ENCODE peak calls at places on chromosomes 12 and 14, in four cellular contexts. One of them, this sample, is unnamed. For H3K4me1, the result is how much of the 10 kb centered on the place peaks cover.

GRCh38 chr12:53975019-53975815 is 463 bp upstream of the HOTAIR start:
- DNase-seq in uterus: no peak
- DNase-seq in cardiac muscle cell: no peak
- DNase-seq in endothelial cell of umbilical vein: no peak
- DNase-seq in this sample: no peak

GRCh38 chr12:6563448-6564050 is 4.5 kb downstream of the NOP2 start:
- DNase-seq in uterus: peak
- DNase-seq in cardiac muscle cell: peak
- DNase-seq in endothelial cell of umbilical vein: peak
- DNase-seq in this sample: peak

GRCh38 chr14:22113401-22113800 is 439.8 kb upstream of the OR4E1 start:
- DNase-seq in uterus: no peak
- DNase-seq in cardiac muscle cell: no peak
- DNase-seq in endothelial cell of umbilical vein: no peak
- DNase-seq in this sample: no peak

GRCh38 chr14:65486856-65487255 is 74.3 kb downstream of the FUT8 start:
- DNase-seq in uterus: no peak
- DNase-seq in cardiac muscle cell: no peak
- DNase-seq in endothelial cell of umbilical vein: no peak
- DNase-seq in this sample: no peak

GRCh38 chr12:31715283-31715825 is 13.5 kb downstream of the AMN1 start:
- DNase-seq in uterus: no peak
- DNase-seq in cardiac muscle cell: peak
- DNase-seq in endothelial cell of umbilical vein: peak
- DNase-seq in this sample: no peak

GRCh38 chr12:127482950-127483349 is 784.0 kb upstream of the TMEM132C start:
- DNase-seq in uterus: no peak
- DNase-seq in cardiac muscle cell: no peak
- DNase-seq in endothelial cell of umbilical vein: no peak
- DNase-seq in this sample: no peak

GRCh38 chr14:52069617-52070431 is 965 bp upstream of the NID2 start:
- DNase-seq in uterus: peak
- DNase-seq in cardiac muscle cell: peak
- DNase-seq in endothelial cell of umbilical vein: no peak
- DNase-seq in this sample: peak

GRCh38 chr14:89067293-89067972 is 243.0 kb downstream of the TTC8 start:
- DNase-seq in uterus: no peak
- DNase-seq in cardiac muscle cell: no peak
- DNase-seq in endothelial cell of umbilical vein: no peak
- DNase-seq in this sample: no peak

GRCh38 chr12:95202691-95203476 is 14.4 kb downstream of the FGD6 start:
- DNase-seq in uterus: no peak
- DNase-seq in cardiac muscle cell: peak
- DNase-seq in endothelial cell of umbilical vein: peak
- DNase-seq in this sample: peak

GRCh38 chr12:104280703-104281458 is 22.7 kb upstream of the EID3 start:
- DNase-seq in uterus: no peak
- DNase-seq in cardiac muscle cell: peak
- DNase-seq in endothelial cell of umbilical vein: peak
- DNase-seq in this sample: peak

GRCh38 chr12:70648191-70648590 is 11.0 kb upstream of the PTPRB start:
- DNase-seq in uterus: no peak
- DNase-seq in cardiac muscle cell: peak
- DNase-seq in endothelial cell of umbilical vein: peak
- DNase-seq in this sample: peak

GRCh38 chr14:81459421-81459820 is 59.3 kb upstream of the STON2 start:
- DNase-seq in uterus: no peak
- DNase-seq in cardiac muscle cell: no peak
- DNase-seq in endothelial cell of umbilical vein: no peak
- DNase-seq in this sample: no peak

GRCh38 chr12:114638790-114639435 is 45.1 kb downstream of the TBX3 start:
- DNase-seq in uterus: no peak
- DNase-seq in cardiac muscle cell: no peak
- DNase-seq in endothelial cell of umbilical vein: no peak
- DNase-seq in this sample: no peak

GRCh38 chr12:74021937-74022336 is 515.7 kb upstream of the ATXN7L3B start:
- DNase-seq in uterus: no peak
- DNase-seq in cardiac muscle cell: peak
- DNase-seq in endothelial cell of umbilical vein: peak
- DNase-seq in this sample: peak

GRCh38 chr14:74988131-74988530 is 14.6 kb upstream of the EIF2B2 start:
- DNase-seq in uterus: no peak
- DNase-seq in cardiac muscle cell: peak
- DNase-seq in endothelial cell of umbilical vein: peak
- DNase-seq in this sample: no peak

GRCh38 chr12:114263031-114263825 is 142.7 kb downstream of the TBX5 start:
- DNase-seq in uterus: no peak
- DNase-seq in cardiac muscle cell: no peak
- DNase-seq in endothelial cell of umbilical vein: no peak
- DNase-seq in this sample: no peak

GRCh38 chr14:54564071-54564798 is 2.7 kb upstream of the SAMD4A start:
- DNase-seq in uterus: no peak
- DNase-seq in cardiac muscle cell: peak
- DNase-seq in endothelial cell of umbilical vein: peak
- DNase-seq in this sample: peak

GRCh38 chr14:20690848-20691640 is 2.5 kb downstream of the ANG start:
- DNase-seq in uterus: peak
- DNase-seq in cardiac muscle cell: peak
- DNase-seq in endothelial cell of umbilical vein: peak
- DNase-seq in this sample: no peak

GRCh38 chr14:53032838-53033390 is 82.1 kb upstream of the FERMT2 start:
- DNase-seq in uterus: no peak
- DNase-seq in cardiac muscle cell: peak
- DNase-seq in endothelial cell of umbilical vein: no peak
- DNase-seq in this sample: no peak

GRCh38 chr14:104690266-104690711 is 871 bp downstream of the INF2 start:
- DNase-seq in uterus: no peak
- DNase-seq in cardiac muscle cell: no peak
- DNase-seq in endothelial cell of umbilical vein: no peak
- DNase-seq in this sample: no peak

GRCh38 chr14:73236752-73237218 is 521 bp upstream of the PAPLN start:
- DNase-seq in uterus: no peak
- DNase-seq in cardiac muscle cell: no peak
- DNase-seq in endothelial cell of umbilical vein: no peak
- DNase-seq in this sample: no peak

GRCh38 chr14:73237786-73238261 is 518 bp downstream of the PAPLN start:
- DNase-seq in uterus: no peak
- DNase-seq in cardiac muscle cell: no peak
- DNase-seq in endothelial cell of umbilical vein: no peak
- DNase-seq in this sample: no peak

GRCh38 chr14:73236157-73236556 is 1.1 kb upstream of the PAPLN start:
- DNase-seq in uterus: no peak
- DNase-seq in cardiac muscle cell: no peak
- DNase-seq in endothelial cell of umbilical vein: no peak
- DNase-seq in this sample: no peak

GRCh38 chr14:73238262-73238852 is 1.1 kb downstream of the PAPLN start:
- DNase-seq in uterus: no peak
- DNase-seq in cardiac muscle cell: peak
- DNase-seq in endothelial cell of umbilical vein: peak
- DNase-seq in this sample: peak

DNA sequence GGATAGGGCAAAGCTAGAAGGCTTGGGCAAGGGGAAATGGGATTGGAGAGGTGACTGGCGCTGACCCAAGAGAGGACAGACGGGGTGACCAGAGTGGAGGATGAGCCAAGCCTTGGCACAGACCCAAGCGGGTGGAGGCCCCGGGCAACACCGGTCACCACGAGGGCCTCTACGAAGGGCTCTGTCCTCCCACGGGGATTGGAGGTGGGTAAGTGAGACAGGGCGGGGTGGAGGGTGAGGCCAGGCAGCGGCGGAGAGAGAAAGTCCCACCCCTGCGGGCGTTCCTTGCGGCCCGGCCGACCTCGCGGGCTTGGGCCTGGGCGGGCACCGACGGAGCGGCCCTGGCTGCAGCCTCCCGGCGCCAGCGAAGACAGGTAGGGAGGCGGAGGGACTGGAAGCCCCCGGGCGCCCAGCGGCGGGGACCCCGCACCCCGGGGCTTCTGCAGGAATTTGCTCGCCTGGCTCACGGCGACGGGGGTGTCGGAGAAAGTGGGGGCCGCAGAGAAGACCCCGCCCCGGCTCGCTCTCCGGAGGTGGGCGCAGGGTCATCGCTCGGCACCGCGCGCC is at the start of gene PAPLN:
- DNase-seq in uterus: peak
- DNase-seq in cardiac muscle cell: peak
- DNase-seq in endothelial cell of umbilical vein: no peak
- DNase-seq in this sample: no peak
- H3K4me1 ChIP-seq in uterus: under half
- H3K4me1 ChIP-seq in cardiac muscle cell: under half
- H3K4me1 ChIP-seq in endothelial cell of umbilical vein: under half
- H3K4me1 ChIP-seq in this sample: under half

GRCh38 chr14:24364841-24365240 is 3.1 kb upstream of the NFATC4 start:
- DNase-seq in uterus: no peak
- DNase-seq in cardiac muscle cell: no peak
- DNase-seq in endothelial cell of umbilical vein: no peak
- DNase-seq in this sample: no peak

GRCh38 chr14:24367506-24368214 is at the start of gene NFATC4:
- DNase-seq in uterus: peak
- DNase-seq in cardiac muscle cell: peak
- DNase-seq in endothelial cell of umbilical vein: peak
- DNase-seq in this sample: peak

GRCh38 chr14:24366375-24366663 is 1.7 kb upstream of the NFATC4 start:
- DNase-seq in uterus: no peak
- DNase-seq in cardiac muscle cell: no peak
- DNase-seq in endothelial cell of umbilical vein: no peak
- DNase-seq in this sample: no peak

GRCh38 chr14:24366664-24367505 is 1.1 kb upstream of the NFATC4 start:
- DNase-seq in uterus: peak
- DNase-seq in cardiac muscle cell: peak
- DNase-seq in endothelial cell of umbilical vein: peak
- DNase-seq in this sample: peak

GRCh38 chr14:24365600-24366374 is 2.2 kb upstream of the NFATC4 start:
- DNase-seq in uterus: peak
- DNase-seq in cardiac muscle cell: peak
- DNase-seq in endothelial cell of umbilical vein: peak
- DNase-seq in this sample: peak
- H3K4me3 ChIP-seq in uterus: peak
- H3K4me3 ChIP-seq in cardiac muscle cell: peak
- H3K4me3 ChIP-seq in endothelial cell of umbilical vein: peak
- H3K4me3 ChIP-seq in this sample: peak

GRCh38 chr12:47835831-47836155 is 16.1 kb upstream of the HDAC7 start:
- DNase-seq in uterus: no peak
- DNase-seq in cardiac muscle cell: no peak
- DNase-seq in endothelial cell of umbilical vein: no peak
- DNase-seq in this sample: no peak

GRCh38 chr12:47839214-47839613 is 19.5 kb upstream of the HDAC7 start:
- DNase-seq in uterus: no peak
- DNase-seq in cardiac muscle cell: no peak
- DNase-seq in endothelial cell of umbilical vein: no peak
- DNase-seq in this sample: no peak

GRCh38 chr12:47838286-47838931 is 18.7 kb upstream of the HDAC7 start:
- DNase-seq in uterus: peak
- DNase-seq in cardiac muscle cell: peak
- DNase-seq in endothelial cell of umbilical vein: peak
- DNase-seq in this sample: peak

GRCh38 chr12:47835017-47835830 is 15.5 kb upstream of the HDAC7 start:
- DNase-seq in uterus: no peak
- DNase-seq in cardiac muscle cell: no peak
- DNase-seq in endothelial cell of umbilical vein: no peak
- DNase-seq in this sample: no peak

GRCh38 chr12:47837190-47838171 is 17.8 kb upstream of the HDAC7 start:
- DNase-seq in uterus: peak
- DNase-seq in cardiac muscle cell: peak
- DNase-seq in endothelial cell of umbilical vein: peak
- DNase-seq in this sample: no peak
- H3K4me1 ChIP-seq in uterus: under half
- H3K4me1 ChIP-seq in cardiac muscle cell: under half
- H3K4me1 ChIP-seq in endothelial cell of umbilical vein: under half
- H3K4me1 ChIP-seq in this sample: under half

DNA sequence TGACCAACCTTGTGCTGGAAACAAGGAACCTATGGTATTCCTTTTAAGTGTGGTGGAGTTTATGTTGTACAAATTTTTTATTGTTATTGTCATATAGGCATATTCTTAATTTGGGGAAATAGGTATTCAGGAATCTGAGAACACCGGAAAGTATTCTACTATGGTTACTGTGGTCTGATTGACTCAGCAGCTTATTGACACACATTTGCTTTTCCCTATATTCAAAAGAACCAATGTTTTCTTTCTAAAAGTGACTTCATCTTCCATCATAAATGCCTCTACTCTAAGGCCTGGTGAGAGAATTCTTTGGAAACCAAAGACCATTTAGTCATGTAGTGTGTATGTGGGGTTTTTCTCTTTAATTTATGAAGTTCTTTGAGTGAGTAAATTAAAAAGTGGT is 474.7 kb downstream of the TMTC2 start:
- DNase-seq in uterus: no peak
- DNase-seq in cardiac muscle cell: no peak
- DNase-seq in endothelial cell of umbilical vein: no peak
- DNase-seq in this sample: no peak
- H3K4me3 ChIP-seq in uterus: no peak
- H3K4me3 ChIP-seq in cardiac muscle cell: no peak
- H3K4me3 ChIP-seq in endothelial cell of umbilical vein: no peak
- H3K4me3 ChIP-seq in this sample: no peak

GRCh38 chr12:14260011-14260993 is 105.2 kb upstream of the ATF7IP start:
- DNase-seq in uterus: peak
- DNase-seq in cardiac muscle cell: peak
- DNase-seq in endothelial cell of umbilical vein: peak
- DNase-seq in this sample: peak

GRCh38 chr12:14259481-14260010 is 105.9 kb upstream of the ATF7IP start:
- DNase-seq in uterus: no peak
- DNase-seq in cardiac muscle cell: no peak
- DNase-seq in endothelial cell of umbilical vein: no peak
- DNase-seq in this sample: no peak

GRCh38 chr12:14257734-14258467 is 107.6 kb upstream of the ATF7IP start:
- DNase-seq in uterus: peak
- DNase-seq in cardiac muscle cell: peak
- DNase-seq in endothelial cell of umbilical vein: peak
- DNase-seq in this sample: peak

GRCh38 chr12:14257303-14257733 is 108.2 kb upstream of the ATF7IP start:
- DNase-seq in uterus: no peak
- DNase-seq in cardiac muscle cell: no peak
- DNase-seq in endothelial cell of umbilical vein: no peak
- DNase-seq in this sample: no peak

DNA sequence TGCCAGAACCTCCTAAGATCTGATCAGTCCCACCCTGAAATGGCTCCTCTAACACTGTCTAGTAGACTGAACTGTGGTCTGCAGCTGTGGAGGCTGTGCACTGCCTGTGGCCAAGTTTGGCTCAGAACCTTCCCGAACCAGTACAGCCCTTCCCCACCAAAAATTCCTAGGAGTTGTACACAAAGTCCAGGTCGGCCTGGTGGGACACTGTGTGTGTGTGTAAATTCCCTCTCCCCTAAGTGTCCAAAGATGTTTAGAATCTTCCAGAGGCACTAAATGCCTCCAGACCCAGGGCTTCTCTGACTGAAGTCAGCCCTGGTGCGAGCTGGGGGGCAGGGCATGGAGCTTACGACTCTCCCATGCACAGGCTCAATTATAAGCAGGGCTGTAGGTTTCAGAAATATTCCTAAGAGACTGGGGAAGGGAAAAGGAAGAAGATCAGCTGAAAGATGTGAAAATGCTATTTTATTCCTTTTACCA is 107.0 kb upstream of the ATF7IP start:
- DNase-seq in uterus: peak
- DNase-seq in cardiac muscle cell: no peak
- DNase-seq in endothelial cell of umbilical vein: no peak
- DNase-seq in this sample: no peak
- H3K4me1 ChIP-seq in uterus: under half
- H3K4me1 ChIP-seq in cardiac muscle cell: under half
- H3K4me1 ChIP-seq in endothelial cell of umbilical vein: under half
- H3K4me1 ChIP-seq in this sample: under half